ENCODE peak calls at places on chromosomes 2 and 18, in eight cellular contexts. S, M, I, C, E, Q, F and V are unnamed samples.

GRCh38 chr2:28593356-28593755 is 97.5 kb downstream of the PLB1 start:
- DNase-seq in S (no peak), M (no peak), I (no peak), C (peak; percentile 41), E (no peak), Q (no peak), F (no peak), V (no peak)

GRCh38 chr2:10720306-10720705 is 1.1 kb upstream of the ATP6V1C2 start:
- DNase-seq in S (no peak), M (no peak), I (no peak), C (no peak), E (no peak), Q (no peak), F (no peak), V (no peak)

GRCh38 chr2:7812231-7812995 is 869.4 kb upstream of the ID2 start:
- DNase-seq in S (no peak), M (no peak), I (no peak), C (no peak), E (no peak), Q (peak; percentile 42), F (no peak), V (no peak)

GRCh38 chr2:15601681-15602080 is 10.0 kb downstream of the DDX1 start:
- DNase-seq in S (no peak), M (no peak), I (no peak), C (no peak), E (no peak), Q (no peak), F (no peak), V (no peak)

GRCh38 chr2:144505245-144505801 is 14.6 kb downstream of the ZEB2 start:
- DNase-seq in S (no peak), M (no peak), I (peak; percentile 18), C (no peak), E (no peak), Q (no peak), F (peak; percentile 51), V (no peak)

GRCh38 chr2:206790311-206790935 is 25.0 kb downstream of the FASTKD2 start:
- DNase-seq in S (no peak), M (no peak), I (no peak), C (no peak), E (no peak), Q (no peak), F (no peak), V (no peak)

GRCh38 chr2:197240018-197240712 is 70.4 kb downstream of the ANKRD44 start:
- DNase-seq in S (no peak), M (no peak), I (no peak), C (no peak), E (no peak), Q (no peak), F (no peak), V (no peak)

GRCh38 chr2:240583774-240584173 is 2.8 kb upstream of the CAPN10 start:
- DNase-seq in S (no peak), M (no peak), I (no peak), C (no peak), E (no peak), Q (no peak), F (no peak), V (no peak)

GRCh38 chr2:158619496-158619895 is 162.7 kb downstream of the PKP4 start:
- DNase-seq in S (no peak), M (no peak), I (no peak), C (no peak), E (no peak), Q (peak; percentile 15), F (no peak), V (no peak)

GRCh38 chr18:55090566-55091187 is 131.4 kb upstream of the CCDC68 start:
- DNase-seq in S (no peak), M (no peak), I (no peak), C (no peak), E (no peak), Q (no peak), F (no peak), V (no peak)

GRCh38 chr18:2325933-2326332 is 245.4 kb downstream of the METTL4 start:
- DNase-seq in S (no peak), M (no peak), I (no peak), C (no peak), E (no peak), Q (no peak), F (no peak), V (no peak)

GRCh38 chr2:151150325-151150724 is 111.3 kb downstream of the RBM43 start:
- DNase-seq in S (no peak), M (no peak), I (no peak), C (no peak), E (no peak), Q (no peak), F (no peak), V (no peak)

GRCh38 chr18:55861266-55861665 is 273.3 kb upstream of the TCF4 start:
- DNase-seq in S (no peak), M (no peak), I (no peak), C (no peak), E (no peak), Q (no peak), F (no peak), V (no peak)

GRCh38 chr2:70029814-70030409 is 57.4 kb upstream of the PCBP1 start:
- DNase-seq in S (peak; percentile 36), M (no peak), I (no peak), C (no peak), E (peak; percentile 79), Q (no peak), F (peak; percentile 65), V (no peak)

GRCh38 chr18:79105455-79105854 is 36.3 kb downstream of the ATP9B start:
- DNase-seq in S (no peak), M (no peak), I (no peak), C (no peak), E (no peak), Q (no peak), F (no peak), V (no peak)

GRCh38 chr2:47907097-47907781 is 941 bp upstream of the FBXO11 start:
- DNase-seq in S (peak; percentile 30), M (no peak), I (peak; percentile 63), C (peak; percentile 53), E (peak; percentile 62), Q (no peak), F (peak; percentile 27), V (peak; percentile 45)

GRCh38 chr2:26776195-26776594 is 9.7 kb upstream of the CENPA start:
- DNase-seq in S (no peak), M (no peak), I (no peak), C (no peak), E (no peak), Q (no peak), F (no peak), V (no peak)

GRCh38 chr2:26770986-26771586 is 7.0 kb downstream of the SLC35F6 start:
- DNase-seq in S (peak; percentile 89), M (no peak), I (peak; percentile 44), C (peak; percentile 92), E (peak; percentile 89), Q (peak; percentile 80), F (no peak), V (no peak)

GRCh38 chr2:26769501-26769850 is 5.4 kb downstream of the SLC35F6 start:
- DNase-seq in S (no peak), M (no peak), I (no peak), C (no peak), E (no peak), Q (no peak), F (no peak), V (no peak)

GRCh38 chr2:26768759-26769500 is 4.8 kb downstream of the SLC35F6 start:
- DNase-seq in S (peak; percentile 58), M (peak; percentile 30), I (peak; percentile 41), C (peak; percentile 73), E (peak; percentile 93), Q (no peak), F (no peak), V (peak; percentile 89)

GRCh38 chr2:26772064-26773001 is 8.2 kb downstream of the SLC35F6 start:
- DNase-seq in S (peak; percentile 97), M (peak; percentile 44), I (peak; percentile 73), C (peak; percentile 99), E (peak; percentile 99), Q (no peak), F (no peak), V (peak; percentile 80)
- H3K4me1 ChIP-seq in S (peaks cover 42% of the 10 kb centered on the region), M (peaks cover 60% of the 10 kb centered on the region), I (no peaks in the 10 kb centered on the region), C (peaks cover 21% of the 10 kb centered on the region), E (peaks cover 75% of the 10 kb centered on the region), Q (peaks cover 50% of the 10 kb centered on the region), F (no peaks in the 10 kb centered on the region), V (peaks cover 29% of the 10 kb centered on the region)

GRCh38 chr2:109129921-109130725 is 1.1 kb downstream of the SH3RF3 start:
- DNase-seq in S (no peak), M (no peak), I (no peak), C (no peak), E (no peak), Q (no peak), F (no peak), V (peak; percentile 75)

GRCh38 chr2:109128466-109129355 is at the start of gene SH3RF3:
- DNase-seq in S (peak; percentile 36), M (no peak), I (no peak), C (peak; percentile 64), E (no peak), Q (no peak), F (peak; percentile 51), V (peak; percentile 63)

GRCh38 chr2:109128048-109128465 is 948 bp upstream of the SH3RF3 start:
- DNase-seq in S (peak; percentile 63), M (no peak), I (peak; percentile 51), C (peak; percentile 76), E (peak; percentile 83), Q (no peak), F (peak; percentile 90), V (peak; percentile 94)

GRCh38 chr2:109130726-109130995 is 1.7 kb downstream of the SH3RF3 start:
- DNase-seq in S (no peak), M (no peak), I (no peak), C (no peak), E (peak; percentile 56), Q (no peak), F (no peak), V (no peak)

DNA sequence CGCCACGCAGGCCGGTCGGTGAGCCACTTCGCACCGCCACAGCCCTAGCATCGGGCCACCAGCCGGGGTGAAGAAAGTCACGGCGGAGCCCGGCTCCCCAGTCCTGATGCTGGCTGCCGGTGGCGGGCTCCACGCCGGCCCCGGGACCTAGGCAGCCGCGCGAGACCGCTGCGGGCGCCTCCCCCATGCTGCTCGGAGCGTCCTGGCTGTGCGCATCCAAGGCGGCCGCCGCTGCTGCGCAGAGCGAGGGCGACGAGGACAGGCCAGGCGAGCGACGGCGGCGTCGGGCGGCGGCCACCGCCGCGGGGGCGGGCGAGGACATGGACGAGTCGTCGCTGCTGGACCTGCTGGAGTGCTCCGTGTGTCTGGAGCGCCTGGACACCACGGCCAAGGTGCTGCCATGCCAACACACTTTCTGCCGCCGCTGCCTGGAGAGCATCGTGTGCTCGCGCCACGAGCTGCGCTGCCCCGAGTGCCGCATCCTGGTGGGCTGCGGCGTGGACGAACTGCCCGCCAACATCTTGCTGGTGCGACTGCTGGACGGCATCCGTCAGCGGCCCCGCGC is 433 bp downstream of the SH3RF3 start:
- DNase-seq in S (no peak), M (no peak), I (no peak), C (no peak), E (no peak), Q (no peak), F (peak; percentile 53), V (no peak)
- TF ChIP-seq CTCF in S (no peak), M (no peak), I (no peak), C (no peak), E (no peak), Q (no peak), F (no peak), V (no peak)

GRCh38 chr18:36311026-36311570 is 13.6 kb downstream of the FHOD3 start:
- DNase-seq in S (no peak), M (no peak), I (no peak), C (no peak), E (no peak), Q (no peak), F (no peak), V (no peak)
- H3K4me1 ChIP-seq in S (peaks cover 7% of the 10 kb centered on the region), M (peaks cover 15% of the 10 kb centered on the region), I (no peaks in the 10 kb centered on the region), C (no peaks in the 10 kb centered on the region), E (peaks cover 53% of the 10 kb centered on the region), Q (peaks cover 56% of the 10 kb centered on the region), F (peaks cover 83% of the 10 kb centered on the region), V (no peaks in the 10 kb centered on the region)

GRCh38 chr2:157596992-157597681 is 31.5 kb downstream of the ACVR1C start:
- DNase-seq in S (peak; percentile 57), M (no peak), I (peak; percentile 41), C (peak; percentile 55), E (no peak), Q (no peak), F (peak; percentile 44), V (peak; percentile 80)
- TF ChIP-seq CTCF in S (peak; percentile 48), M (peak; percentile 49), I (peak; percentile 31), C (peak; percentile 53), E (peak; percentile 64), Q (peak; percentile 26), F (peak; percentile 52), V (peak; percentile 29)